ENCODE peak calls at places on chromosomes 3 and 15, in ten cellular contexts. X, B, M, T, I, L, D, E, S and C are unnamed samples.

GRCh38 chr3:65551945-65552344 is 486.8 kb downstream of the MAGI1 start:
- DNase-seq in E (no peak), D (no peak), I (no peak), T (no peak), B (no peak), X (no peak), S (no peak), L (no peak), M (no peak), C (no peak)

GRCh38 chr3:194960446-194961032 is 274.9 kb downstream of the FAM43A start:
- DNase-seq in M (no peak), T (no peak), I (no peak), B (no peak), X (no peak), E (no peak), S (no peak), D (no peak), L (no peak), C (no peak)

GRCh38 chr15:64527263-64527984 is 67.0 kb downstream of the ZNF609 start:
- DNase-seq in M (peak), S (no peak), B (no peak), I (no peak), D (no peak), X (no peak), T (peak), L (no peak), E (no peak), C (peak)

GRCh38 chr3:37862219-37862711 is 585 bp downstream of the CTDSPL start:
- DNase-seq in E (peak), L (peak), I (no peak), B (no peak), D (no peak), S (no peak), T (no peak), X (peak), M (peak), C (peak)

GRCh38 chr3:171561601-171562323 is 101.6 kb upstream of the TNIK start:
- DNase-seq in L (no peak), I (no peak), M (no peak), D (no peak), B (no peak), S (no peak), E (no peak), T (no peak), X (no peak), C (no peak)

GRCh38 chr3:11480663-11481298 is 162.9 kb downstream of the VGLL4 start:
- DNase-seq in X (no peak), M (no peak), T (no peak), I (peak), S (no peak), L (no peak), E (no peak), B (no peak), D (no peak), C (no peak)

GRCh38 chr3:111963424-111963823 is 15.4 kb upstream of the ABHD10 start:
- DNase-seq in X (no peak), D (no peak), B (no peak), M (peak), S (no peak), T (peak), I (no peak), E (no peak), L (no peak), C (peak)

GRCh38 chr15:39594764-39595620 is 14.1 kb downstream of the THBS1 start:
- DNase-seq in T (no peak), B (no peak), L (no peak), D (no peak), S (no peak), M (peak), E (no peak), X (peak), I (no peak), C (no peak)

GRCh38 chr15:67641453-67641852 is 99.0 kb downstream of the MAP2K5 start:
- DNase-seq in X (peak), L (no peak), S (no peak), D (no peak), B (no peak), I (no peak), E (no peak), T (no peak), M (no peak), C (no peak)

GRCh38 chr15:63973212-63974009 is 72.9 kb downstream of the DAPK2 start:
- DNase-seq in T (no peak), S (no peak), D (no peak), B (no peak), E (no peak), X (no peak), L (no peak), I (no peak), M (no peak), C (peak)